ENCODE peak calls at places on chromosomes 5 and 9, in seven cellular contexts. P, Q, H, Z, T, D and A are unnamed samples.

GRCh38 chr9:129011761-129012281 is 16.3 kb downstream of the SH3GLB2 start:
- DNase-seq in P (no peak), Q (no peak), H (no peak), Z (no peak), T (no peak), D (no peak), A (no peak)

GRCh38 chr9:70205366-70206020 is 53.3 kb upstream of the SMC5 start:
- DNase-seq in P (no peak), Q (no peak), H (no peak), Z (no peak), T (no peak), D (no peak), A (peak; percentile 70)

GRCh38 chr5:6372251-6373080 is 5.9 kb downstream of the MED10 start:
- DNase-seq in P (no peak), Q (no peak), H (no peak), Z (no peak), T (no peak), D (no peak), A (no peak)

GRCh38 chr5:50653946-50654345 is 12.5 kb upstream of the PARP8 start:
- DNase-seq in P (no peak), Q (no peak), H (no peak), Z (no peak), T (peak; percentile 89), D (no peak), A (no peak)

GRCh38 chr5:98004463-98004862 is 769.0 kb upstream of the RGMB start:
- DNase-seq in P (no peak), Q (no peak), H (no peak), Z (no peak), T (no peak), D (no peak), A (no peak)

GRCh38 chr5:175853573-175854230 is 17.7 kb upstream of the CPLX2 start:
- DNase-seq in P (no peak), Q (no peak), H (no peak), Z (no peak), T (no peak), D (no peak), A (no peak)

GRCh38 chr5:17037751-17038150 is 101.7 kb upstream of the MYO10 start:
- DNase-seq in P (no peak), Q (peak; percentile 69), H (no peak), Z (no peak), T (no peak), D (no peak), A (no peak)

GRCh38 chr5:68114641-68115040 is 100.9 kb upstream of the PIK3R1 start:
- DNase-seq in P (no peak), Q (peak; percentile 93), H (no peak), Z (no peak), T (no peak), D (no peak), A (no peak)

GRCh38 chr5:109253262-109253661 is 156.5 kb downstream of the PJA2 start:
- DNase-seq in P (no peak), Q (no peak), H (no peak), Z (no peak), T (no peak), D (no peak), A (no peak)

GRCh38 chr5:55850839-55851674 is at the start of gene IL31RA:
- DNase-seq in P (no peak), Q (peak; percentile 91), H (no peak), Z (no peak), T (no peak), D (peak; percentile 29), A (no peak)

GRCh38 chr5:178606269-178606668 is 16.1 kb upstream of the COL23A1 start:
- DNase-seq in P (no peak), Q (no peak), H (no peak), Z (no peak), T (no peak), D (no peak), A (no peak)

GRCh38 chr5:160097981-160098380 is 21.3 kb downstream of the PWWP2A start:
- DNase-seq in P (no peak), Q (no peak), H (no peak), Z (no peak), T (no peak), D (no peak), A (no peak)

GRCh38 chr5:56507348-56507930 is 274.3 kb upstream of the ANKRD55 start:
- DNase-seq in P (no peak), Q (no peak), H (no peak), Z (no peak), T (no peak), D (no peak), A (no peak)

GRCh38 chr9:87640385-87640795 is 85.5 kb upstream of the CTSL start:
- DNase-seq in P (no peak), Q (peak; percentile 78), H (no peak), Z (no peak), T (no peak), D (peak; percentile 47), A (no peak)

GRCh38 chr5:57817001-57817453 is 334.4 kb upstream of the ACTBL2 start:
- DNase-seq in P (no peak), Q (peak; percentile 70), H (no peak), Z (no peak), T (no peak), D (peak; percentile 17), A (no peak)

GRCh38 chr9:73871636-73872035 is 625.5 kb upstream of the RORB start:
- DNase-seq in P (no peak), Q (peak; percentile 34), H (peak; percentile 12), Z (no peak), T (no peak), D (no peak), A (no peak)

GRCh38 chr5:35971186-35971877 is 19.9 kb downstream of the UGT3A1 start:
- DNase-seq in P (no peak), Q (peak; percentile 1), H (no peak), Z (no peak), T (no peak), D (no peak), A (no peak)

GRCh38 chr9:114643906-114644305 is 13.7 kb downstream of the TEX53 start:
- DNase-seq in P (no peak), Q (peak; percentile 79), H (no peak), Z (no peak), T (no peak), D (no peak), A (no peak)

GRCh38 chr5:135457424-135458071 is 5.4 kb upstream of the TIFAB start:
- DNase-seq in P (peak; percentile 6), Q (peak; percentile 35), H (peak; percentile 91), Z (no peak), T (peak; percentile 58), D (peak; percentile 73), A (peak; percentile 66)

GRCh38 chr5:850511-851006 is at the start of gene ZDHHC11:
- DNase-seq in P (no peak), Q (no peak), H (peak; percentile 37), Z (no peak), T (no peak), D (no peak), A (peak; percentile 67)

GRCh38 chr5:126686451-126687126 is 85.8 kb downstream of the PHAX start:
- DNase-seq in P (no peak), Q (no peak), H (no peak), Z (no peak), T (peak; percentile 70), D (no peak), A (no peak)

GRCh38 chr5:161406880-161407279 is 139.6 kb downstream of the GABRB2 start:
- DNase-seq in P (no peak), Q (peak; percentile 1), H (no peak), Z (no peak), T (no peak), D (no peak), A (no peak)

GRCh38 chr5:168891175-168891812 is 312.1 kb upstream of the PANK3 start:
- DNase-seq in P (no peak), Q (no peak), H (no peak), Z (no peak), T (no peak), D (no peak), A (no peak)

GRCh38 chr5:163613150-163613442 is 107.7 kb downstream of the MAT2B start:
- DNase-seq in P (no peak), Q (no peak), H (no peak), Z (no peak), T (no peak), D (no peak), A (no peak)

GRCh38 chr9:109010676-109011655 is 2.3 kb downstream of the CTNNAL1 start:
- DNase-seq in P (peak; percentile 19), Q (peak; percentile 81), H (no peak), Z (peak; percentile 59), T (peak; percentile 18), D (peak; percentile 54), A (no peak)

DNA sequence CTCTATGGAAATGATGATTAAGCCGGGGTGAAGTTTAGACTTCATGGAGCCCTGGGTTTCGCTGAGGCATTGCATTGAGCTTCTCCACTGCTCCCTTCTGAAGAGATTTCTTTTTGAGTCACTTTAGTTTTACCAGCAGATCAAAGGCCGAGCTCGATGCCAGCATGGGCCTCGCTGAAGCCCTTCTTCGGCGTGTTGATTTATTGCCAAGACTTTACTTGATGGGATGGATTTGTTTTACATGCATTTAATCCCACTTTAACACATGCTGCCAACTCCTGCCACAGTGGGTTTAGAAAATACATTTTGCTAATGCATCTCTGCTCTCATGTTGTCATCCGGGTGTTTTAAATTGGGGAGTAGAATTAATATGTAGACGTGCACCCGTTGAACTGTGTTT is 218.2 kb downstream of the PBX3 start:
- DNase-seq in P (no peak), Q (no peak), H (no peak), Z (no peak), T (no peak), D (no peak), A (no peak)
- H3K27ac ChIP-seq in P (no peak overlapping the region), Q (no peak overlapping the region), H (no peak overlapping the region), Z (no peak overlapping the region), T (no peak overlapping the region), D (no peak overlapping the region), A (no peak overlapping the region)

GRCh38 chr9:78035369-78035993 is 3.9 kb upstream of the GNAQ start:
- DNase-seq in P (peak; percentile 56), Q (peak; percentile 73), H (peak; percentile 86), Z (peak; percentile 38), T (peak; percentile 53), D (peak; percentile 89), A (peak; percentile 83)
- H3K27ac ChIP-seq in P (no peak overlapping the region), Q (no peak overlapping the region), H (no peak overlapping the region), Z (peak overlapping the region; percentile 48), T (no peak overlapping the region), D (no peak overlapping the region), A (peak overlapping the region; percentile 45)

DNA sequence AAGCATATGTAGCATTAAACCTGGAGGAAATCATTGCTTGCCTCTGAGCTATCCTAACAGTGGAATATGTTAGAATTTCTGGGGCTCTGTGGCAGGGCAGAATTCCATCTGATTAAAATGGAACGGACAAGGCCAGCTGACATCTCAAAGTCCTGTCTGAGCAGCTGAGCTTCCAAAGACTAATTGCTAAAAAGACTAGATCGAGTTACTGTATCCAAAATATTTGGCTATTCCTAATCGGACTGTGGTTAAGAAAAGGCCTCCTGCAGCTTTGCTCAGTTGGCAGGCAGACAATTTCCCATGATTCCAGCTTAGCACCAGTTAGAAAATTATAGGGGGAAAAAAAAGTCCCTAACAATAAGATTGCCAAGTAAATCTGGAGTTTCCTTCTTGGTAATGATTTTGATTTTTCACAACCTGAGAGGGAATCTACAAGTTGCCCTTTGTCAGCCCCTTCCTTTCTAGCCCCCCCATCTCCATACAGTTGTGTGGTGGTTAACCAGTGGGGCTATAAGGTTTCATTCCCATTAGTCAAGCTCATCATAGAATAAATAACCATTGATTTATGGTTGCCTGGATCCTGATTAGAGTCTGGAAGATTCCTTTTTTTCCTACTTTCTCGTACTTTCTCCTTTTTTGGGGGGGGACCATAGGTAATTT is 26.4 kb downstream of the PTGR1 start:
- DNase-seq in P (no peak), Q (peak; percentile 95), H (no peak), Z (no peak), T (no peak), D (peak; percentile 67), A (no peak)
- H3K27ac ChIP-seq in P (no peak overlapping the region), Q (no peak overlapping the region), H (no peak overlapping the region), Z (no peak overlapping the region), T (no peak overlapping the region), D (no peak overlapping the region), A (no peak overlapping the region)

GRCh38 chr5:142360051-142360498 is 35.3 kb upstream of the SPRY4 start:
- DNase-seq in P (no peak), Q (no peak), H (no peak), Z (no peak), T (no peak), D (no peak), A (no peak)
- H3K27ac ChIP-seq in P (no peak overlapping the region), Q (no peak overlapping the region), H (peak overlapping the region; percentile 79), Z (no peak overlapping the region), T (no peak overlapping the region), D (peak overlapping the region; percentile 57), A (no peak overlapping the region)